ENCODE peak calls at places on chromosomes 7 and 10, in five cellular contexts. E, A, F, M and B are unnamed samples.

GRCh38 chr10:130388746-130389145 is 252.6 kb downstream of the GLRX3 start:
- DNase-seq in F (no peak), E (no peak), A (no peak), M (no peak), B (no peak)

GRCh38 chr7:65390588-65390987 is 16.9 kb downstream of the ZNF92 start:
- DNase-seq in M (peak), E (no peak), F (no peak), A (no peak), B (no peak)

GRCh38 chr10:82558208-82558607 is 683.2 kb downstream of the NRG3 start:
- DNase-seq in M (peak), A (no peak), F (no peak), E (peak), B (no peak)

GRCh38 chr10:60305394-60305892 is 84.2 kb downstream of the ANK3 start:
- DNase-seq in E (no peak), A (no peak), F (no peak), M (peak), B (peak)

GRCh38 chr7:143279186-143280098 is 5.3 kb upstream of the TMEM139 start:
- DNase-seq in E (no peak), F (no peak), A (no peak), M (peak), B (peak)

GRCh38 chr7:127812540-127812939 is 160.5 kb downstream of the SND1 start:
- DNase-seq in A (no peak), M (no peak), E (no peak), F (no peak), B (no peak)

GRCh38 chr7:26493737-26494423 is 202.2 kb downstream of the SNX10 start:
- DNase-seq in M (no peak), E (no peak), A (no peak), F (no peak), B (no peak)

GRCh38 chr10:92238062-92238585 is 52.8 kb downstream of the CPEB3 start:
- DNase-seq in F (no peak), M (no peak), E (no peak), A (no peak), B (no peak)

GRCh38 chr7:100546868-100547800 is 8.1 kb downstream of the AGFG2 start:
- DNase-seq in M (no peak), E (no peak), A (no peak), F (no peak), B (no peak)

GRCh38 chr10:27745719-27746363 is at the start of gene MKX:
- DNase-seq in E (no peak), F (no peak), M (peak), A (peak), B (peak)

GRCh38 chr7:24962418-24962962 is 17.5 kb downstream of the OSBPL3 start:
- DNase-seq in M (no peak), A (no peak), F (no peak), E (no peak), B (no peak)

GRCh38 chr7:29865526-29865925 is 59.2 kb downstream of the WIPF3 start:
- DNase-seq in E (no peak), F (no peak), M (peak), A (no peak), B (peak)

GRCh38 chr10:124703372-124703771 is 40.8 kb downstream of the FAM53B start:
- DNase-seq in A (no peak), E (no peak), F (no peak), M (no peak), B (no peak)

GRCh38 chr7:98483276-98483963 is 82.5 kb upstream of the BAIAP2L1 start:
- DNase-seq in F (no peak), A (no peak), M (no peak), E (no peak), B (no peak)

GRCh38 chr10:133159950-133160812 is at the start of gene KNDC1:
- DNase-seq in E (peak), M (no peak), F (no peak), A (no peak), B (no peak)

GRCh38 chr10:2938869-2939268 is 128.5 kb upstream of the PFKP start:
- DNase-seq in A (no peak), F (no peak), E (no peak), M (no peak), B (peak)
- TF ChIP-seq CTCF in A (no peak), F (peak), E (no peak), M (no peak), B (peak)

GRCh38 chr10:126597206-126597605 is 73.3 kb downstream of the C10orf90 start:
- DNase-seq in M (peak), F (no peak), E (no peak), A (no peak), B (no peak)

GRCh38 chr10:126599949-126600627 is 70.4 kb downstream of the C10orf90 start:
- DNase-seq in A (no peak), M (no peak), F (no peak), E (no peak), B (no peak)

GRCh38 chr10:126596472-126597016 is 73.9 kb downstream of the C10orf90 start:
- DNase-seq in M (no peak), E (no peak), A (no peak), F (no peak), B (no peak)

GRCh38 chr10:126595160-126595559 is 75.3 kb downstream of the C10orf90 start:
- DNase-seq in M (no peak), A (no peak), F (no peak), E (no peak), B (no peak)

GRCh38 chr10:126598009-126598408 is 72.5 kb downstream of the C10orf90 start:
- DNase-seq in E (peak), A (peak), M (no peak), F (no peak), B (peak)
- TF ChIP-seq CTCF in E (peak), A (peak), M (peak), F (no peak), B (peak)

GRCh38 chr7:55019691-55020480 is 1.1 kb downstream of the EGFR start:
- DNase-seq in F (no peak), A (peak), E (no peak), M (no peak), B (no peak)
- TF ChIP-seq CTCF in F (peak), A (peak), E (no peak), M (no peak), B (peak)

GRCh38 chr7:133572087-133572486 is 319.2 kb downstream of the EXOC4 start:
- DNase-seq in M (no peak), E (no peak), F (no peak), A (no peak), B (no peak)
- TF ChIP-seq CTCF in M (no peak), E (no peak), F (no peak), A (no peak), B (no peak)